ENCODE peak calls at places on chromosome 20, in seven cellular contexts. O is WTC11, G is H1, E is HepG2, N is K562, A is HCT116, M is GM12878. V is an unnamed sample.

GRCh38 chr20:15236812-15237211 is 899.4 kb upstream of the FLRT3 start:
- DNase-seq in O (peak), G (peak), E (peak), N (no peak), A (peak), M (peak), V (peak)

GRCh38 chr20:16569218-16570153 is 3.8 kb downstream of the KIF16B start:
- DNase-seq in O (no peak), G (no peak), E (no peak), N (no peak), A (no peak), M (no peak), V (no peak)

GRCh38 chr20:19603390-19603753 is 154.7 kb upstream of the RIN2 start:
- DNase-seq in O (no peak), G (no peak), E (no peak), N (no peak), A (no peak), M (no peak), V (no peak)

GRCh38 chr20:52313335-52313963 is 121.9 kb upstream of the ZFP64 start:
- DNase-seq in O (peak), G (no peak), E (peak), N (no peak), A (peak), M (no peak), V (peak)

GRCh38 chr20:51457281-51457932 is 85.1 kb downstream of the NFATC2 start:
- DNase-seq in O (no peak), G (no peak), E (no peak), N (no peak), A (peak), M (no peak), V (no peak)

GRCh38 chr20:53631909-53632662 is 38.4 kb upstream of the ZNF217 start:
- DNase-seq in O (no peak), G (no peak), E (no peak), N (no peak), A (no peak), M (no peak), V (no peak)

GRCh38 chr20:31806564-31807355 is 12.4 kb upstream of the MYLK2 start:
- DNase-seq in O (no peak), G (no peak), E (no peak), N (no peak), A (no peak), M (no peak), V (no peak)

GRCh38 chr20:58308680-58309527 is 611 bp upstream of the RAB22A start:
- DNase-seq in O (peak), G (no peak), E (no peak), N (peak), A (no peak), M (no peak), V (peak)

GRCh38 chr20:62101078-62101477 is 21.2 kb upstream of the LSM14B start:
- DNase-seq in O (no peak), G (no peak), E (no peak), N (no peak), A (no peak), M (no peak), V (no peak)

GRCh38 chr20:18103497-18103896 is 34.2 kb upstream of the KAT14 start:
- DNase-seq in O (no peak), G (no peak), E (peak), N (no peak), A (no peak), M (no peak), V (no peak)

GRCh38 chr20:61634376-61634775 is 382.3 kb downstream of the CDH4 start:
- DNase-seq in O (no peak), G (no peak), E (no peak), N (no peak), A (no peak), M (no peak), V (no peak)

GRCh38 chr20:22584922-22585785 is 782 bp upstream of the FOXA2 start:
- DNase-seq in O (peak), G (no peak), E (peak), N (peak), A (no peak), M (no peak), V (no peak)

GRCh38 chr20:29410805-29411457 is 1846.5 kb upstream of the DEFB115 start:
- DNase-seq in O (no peak), G (no peak), E (no peak), N (no peak), A (no peak), M (no peak), V (no peak)

GRCh38 chr20:17622851-17623508 is 53.1 kb downstream of the DSTN start:
- DNase-seq in O (peak), G (no peak), E (no peak), N (no peak), A (no peak), M (no peak), V (no peak)

GRCh38 chr20:62267543-62267942 is 29.2 kb downstream of the OSBPL2 start:
- DNase-seq in O (no peak), G (no peak), E (no peak), N (no peak), A (no peak), M (no peak), V (no peak)

GRCh38 chr20:39631557-39631956 is 669.4 kb downstream of the DHX35 start:
- DNase-seq in O (no peak), G (no peak), E (no peak), N (no peak), A (no peak), M (no peak), V (no peak)

GRCh38 chr20:16049478-16050093 is 523.7 kb downstream of the KIF16B start:
- DNase-seq in O (no peak), G (no peak), E (no peak), N (no peak), A (no peak), M (no peak), V (no peak)

GRCh38 chr20:58579819-58580492 is 64.8 kb upstream of the APCDD1L start:
- DNase-seq in O (peak), G (no peak), E (no peak), N (no peak), A (no peak), M (no peak), V (no peak)

GRCh38 chr20:19995220-19995863 is 21.8 kb upstream of the NAA20 start:
- DNase-seq in O (no peak), G (no peak), E (peak), N (peak), A (peak), M (no peak), V (peak)

GRCh38 chr20:57065646-57066045 is 200.8 kb downstream of the BMP7 start:
- DNase-seq in O (no peak), G (no peak), E (no peak), N (no peak), A (no peak), M (no peak), V (no peak)

GRCh38 chr20:31652917-31653385 is 15.2 kb downstream of the COX4I2 start:
- DNase-seq in O (no peak), G (no peak), E (no peak), N (no peak), A (no peak), M (no peak), V (no peak)

GRCh38 chr20:6994452-6994851 is 227.0 kb downstream of the BMP2 start:
- DNase-seq in O (no peak), G (no peak), E (no peak), N (no peak), A (no peak), M (no peak), V (no peak)

GRCh38 chr20:45019027-45019763 is 52.9 kb downstream of the STK4 start:
- DNase-seq in O (no peak), G (no peak), E (no peak), N (no peak), A (no peak), M (no peak), V (no peak)

GRCh38 chr20:6908673-6909072 is 141.2 kb downstream of the BMP2 start:
- DNase-seq in O (peak), G (peak), E (no peak), N (no peak), A (no peak), M (no peak), V (no peak)

GRCh38 chr20:11366660-11367059 is 551.0 kb upstream of the BTBD3 start:
- DNase-seq in O (no peak), G (no peak), E (no peak), N (no peak), A (no peak), M (no peak), V (no peak)

GRCh38 chr20:11922561-11922960 is 4.9 kb downstream of the BTBD3 start:
- DNase-seq in O (no peak), G (no peak), E (no peak), N (no peak), A (no peak), M (no peak), V (no peak)

GRCh38 chr20:37220796-37221195 is 40.8 kb downstream of the GHRH start:
- DNase-seq in O (no peak), G (no peak), E (no peak), N (no peak), A (no peak), M (no peak), V (no peak)

GRCh38 chr20:6473197-6473596 is 294.3 kb upstream of the BMP2 start:
- DNase-seq in O (no peak), G (no peak), E (no peak), N (no peak), A (no peak), M (no peak), V (no peak)

GRCh38 chr20:32877507-32877906 is 18.8 kb downstream of the EFCAB8 start:
- DNase-seq in O (no peak), G (no peak), E (no peak), N (no peak), A (no peak), M (no peak), V (no peak)

GRCh38 chr20:2757001-2757400 is 43.4 kb downstream of the CPXM1 start:
- DNase-seq in O (no peak), G (no peak), E (no peak), N (no peak), A (no peak), M (no peak), V (no peak)

GRCh38 chr20:57659131-57659788 is 39.0 kb upstream of the ZBP1 start:
- DNase-seq in O (peak), G (no peak), E (no peak), N (no peak), A (no peak), M (no peak), V (no peak)

GRCh38 chr20:63702751-63703470 is 4.9 kb downstream of the ARFRP1 start:
- DNase-seq in O (no peak), G (no peak), E (no peak), N (peak), A (no peak), M (no peak), V (peak)

GRCh38 chr20:6530254-6530653 is 237.2 kb upstream of the BMP2 start:
- DNase-seq in O (no peak), G (no peak), E (no peak), N (no peak), A (no peak), M (no peak), V (no peak)

GRCh38 chr20:34715384-34715783 is 11.2 kb downstream of the TP53INP2 start:
- DNase-seq in O (no peak), G (no peak), E (no peak), N (no peak), A (no peak), M (no peak), V (no peak)

GRCh38 chr20:34712525-34713192 is 8.5 kb downstream of the TP53INP2 start:
- DNase-seq in O (no peak), G (no peak), E (peak), N (no peak), A (no peak), M (no peak), V (no peak)

GRCh38 chr20:34710861-34711574 is 6.9 kb downstream of the TP53INP2 start:
- DNase-seq in O (no peak), G (no peak), E (no peak), N (no peak), A (no peak), M (no peak), V (no peak)

GRCh38 chr20:34711813-34712430 is 7.8 kb downstream of the TP53INP2 start:
- DNase-seq in O (no peak), G (no peak), E (no peak), N (no peak), A (no peak), M (no peak), V (no peak)

DNA sequence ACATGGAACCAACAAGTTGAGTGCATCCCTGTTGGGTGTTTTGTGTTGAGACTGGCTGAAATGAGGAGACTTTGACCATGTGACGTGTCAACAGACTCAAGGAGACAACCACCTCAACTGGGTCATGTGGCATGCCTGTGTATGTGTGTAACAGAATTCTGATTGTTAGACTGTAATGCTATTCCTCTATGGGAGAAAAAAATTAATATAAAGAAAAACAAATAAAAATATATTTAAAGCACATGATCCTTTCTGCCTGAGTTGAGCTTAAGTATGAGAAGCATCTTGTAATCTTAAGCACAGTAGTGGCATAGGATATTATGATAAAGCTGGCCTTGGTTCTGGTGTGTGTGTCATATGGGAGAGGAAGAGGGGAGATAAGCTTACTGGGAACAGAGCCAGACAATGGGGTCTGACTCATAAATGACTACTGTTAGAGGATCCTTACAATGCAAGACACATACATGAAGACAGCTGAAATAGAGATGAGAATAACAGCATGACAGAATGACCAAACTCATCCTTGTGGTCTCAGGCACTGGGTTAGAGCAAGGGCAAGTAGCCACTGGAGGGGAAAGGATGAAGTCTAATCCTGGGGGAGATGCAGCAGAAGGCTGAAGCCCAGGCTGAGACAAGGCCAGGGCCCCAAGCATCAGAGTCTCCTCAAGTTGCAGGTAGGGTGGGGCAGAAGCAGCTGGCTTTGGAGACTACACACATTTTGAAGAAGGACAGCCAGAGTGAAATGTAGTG is 9.2 kb downstream of the TP53INP2 start:
- DNase-seq in O (no peak), G (no peak), E (peak), N (peak), A (peak), M (peak), V (no peak)
- TF ChIP-seq SP1 in O (no peak), G (no peak), E (no peak), N (no peak), A (no peak), M (no peak), V (no peak)

GRCh38 chr20:8039048-8039447 is 19.5 kb upstream of the TMX4 start:
- DNase-seq in O (no peak), G (no peak), E (peak), N (no peak), A (no peak), M (no peak), V (no peak)
- TF ChIP-seq SP1 in O (no peak), G (no peak), E (no peak), N (no peak), A (no peak), M (no peak), V (no peak)

DNA sequence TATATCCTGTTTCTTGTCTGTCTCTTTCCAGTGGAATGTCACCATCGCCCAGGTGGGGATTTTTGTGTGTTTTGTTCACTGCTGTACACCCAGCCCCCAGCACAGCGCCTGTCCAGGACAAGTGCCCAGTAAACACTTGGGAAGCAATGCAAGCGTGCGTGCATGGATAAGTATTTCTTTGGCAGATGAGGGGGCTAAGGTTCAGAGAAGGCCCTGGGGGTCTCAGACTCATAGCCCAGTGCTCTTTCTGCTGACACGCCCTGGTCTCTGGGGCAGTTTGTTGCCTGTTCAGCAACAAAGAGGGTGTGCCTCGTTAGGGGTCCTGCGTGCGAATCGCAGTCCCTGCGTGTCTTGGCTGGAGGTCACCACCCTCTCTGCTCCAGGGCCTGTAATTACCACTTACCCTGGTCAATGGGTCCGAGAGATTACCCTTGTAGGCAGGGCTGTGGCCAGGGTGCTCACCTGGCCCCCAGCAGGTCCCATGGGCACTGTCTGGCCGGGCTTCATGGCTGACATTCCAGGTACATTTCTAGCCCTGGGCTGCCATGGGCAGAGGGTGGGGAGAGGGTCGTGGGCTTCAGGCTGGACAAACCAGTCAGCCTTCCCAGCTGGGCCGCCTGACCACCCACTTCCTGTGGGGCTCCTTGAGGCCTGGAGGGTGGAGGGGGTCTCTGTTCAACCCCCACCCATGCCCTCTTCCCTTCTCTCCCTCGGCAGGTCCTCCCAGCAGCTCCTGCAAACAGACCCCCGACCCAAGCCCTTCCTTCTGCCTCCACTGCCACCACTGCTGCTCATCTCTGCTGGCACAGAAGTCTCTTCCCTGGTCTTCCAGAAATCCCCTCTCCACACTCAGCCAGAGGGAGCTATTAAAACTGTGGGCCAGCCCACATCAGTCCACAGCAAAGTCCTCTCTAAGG is 87.1 kb downstream of the CEBPB start:
- DNase-seq in O (no peak), G (no peak), E (no peak), N (no peak), A (no peak), M (no peak), V (no peak)
- TF ChIP-seq SP1 in O (no peak), G (no peak), E (no peak), N (no peak), A (no peak), M (no peak), V (no peak)

DNA sequence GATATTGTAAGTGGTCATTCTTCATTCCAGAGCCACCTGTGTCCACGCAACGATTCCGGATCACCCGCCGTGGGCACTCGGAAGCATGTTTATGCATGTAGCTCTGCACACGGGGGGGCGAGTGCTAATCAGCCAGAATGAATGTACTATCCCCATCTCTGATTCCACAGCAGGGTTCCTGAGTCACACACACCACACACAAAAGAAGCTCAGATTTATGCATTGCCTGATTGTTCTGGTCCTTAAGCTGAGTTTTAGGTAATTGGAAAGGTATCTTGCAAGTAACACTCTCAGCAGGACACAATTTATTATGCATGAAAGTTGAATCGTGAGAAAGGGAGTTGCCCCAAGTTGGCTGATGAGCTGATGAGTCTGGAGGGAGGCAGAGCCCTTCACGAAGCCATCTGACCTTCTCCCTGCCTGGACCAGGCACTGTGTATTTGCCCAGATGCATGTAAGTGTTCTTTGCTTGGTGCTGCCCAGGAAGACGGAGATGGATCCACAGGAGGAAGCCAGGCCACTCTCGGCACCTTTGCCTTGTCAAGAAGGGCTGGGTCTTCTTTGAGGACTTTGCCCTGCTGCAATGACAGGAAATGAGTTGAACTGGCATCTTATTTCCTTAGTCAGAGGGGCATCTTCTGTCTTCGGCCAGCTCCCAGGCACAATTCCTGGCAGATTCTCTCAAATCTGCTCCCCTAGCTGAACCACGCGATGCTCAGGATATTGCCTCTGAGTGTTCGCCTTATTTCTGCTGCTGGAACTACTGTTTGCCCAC is 141.1 kb downstream of the SYNDIG1 start:
- DNase-seq in O (no peak), G (peak), E (no peak), N (no peak), A (no peak), M (no peak), V (no peak)
- TF ChIP-seq SP1 in O (no peak), G (no peak), E (no peak), N (no peak), A (no peak), M (no peak), V (no peak)

GRCh38 chr20:41134362-41135186 is 2.8 kb upstream of the PLCG1 start:
- DNase-seq in O (no peak), G (no peak), E (peak), N (no peak), A (no peak), M (no peak), V (no peak)

GRCh38 chr20:41135187-41135887 is 2.0 kb upstream of the PLCG1 start:
- DNase-seq in O (peak), G (peak), E (peak), N (peak), A (peak), M (no peak), V (peak)

GRCh38 chr20:41135888-41136243 is 1.5 kb upstream of the PLCG1 start:
- DNase-seq in O (no peak), G (no peak), E (no peak), N (no peak), A (no peak), M (no peak), V (no peak)

GRCh38 chr20:41131594-41132387 is 5.6 kb upstream of the PLCG1 start:
- DNase-seq in O (no peak), G (no peak), E (no peak), N (no peak), A (no peak), M (peak), V (no peak)

GRCh38 chr20:41133709-41134361 is 3.5 kb upstream of the PLCG1 start:
- DNase-seq in O (no peak), G (no peak), E (no peak), N (peak), A (no peak), M (peak), V (no peak)
- TF ChIP-seq SP1 in O (no peak), G (no peak), E (no peak), N (no peak), A (no peak), M (peak), V (no peak)

GRCh38 chr20:48777005-48777404 is 50.8 kb downstream of the PREX1 start:
- DNase-seq in O (no peak), G (no peak), E (no peak), N (no peak), A (no peak), M (no peak), V (no peak)
- TF ChIP-seq SP1 in O (no peak), G (no peak), E (no peak), N (no peak), A (no peak), M (no peak), V (no peak)

GRCh38 chr20:60024245-60024644 is 66.0 kb downstream of the CDH26 start:
- DNase-seq in O (no peak), G (no peak), E (no peak), N (no peak), A (no peak), M (no peak), V (no peak)
- TF ChIP-seq SP1 in O (no peak), G (no peak), E (no peak), N (no peak), A (no peak), M (no peak), V (no peak)

V was measured in HEK293T.